ENCODE peak calls at places on chromosomes 1 and 21, in seven cellular contexts. E is HepG2, A is stomach, Z is tibial nerve, N is cardiac muscle cell, T is IMR-90, U is mucosa of descending colon. I is an unnamed sample. For H3K36me3, the result is how much of the 10 kb centered on the place peaks cover.

GRCh38 chr1:94011709-94012590 is 102.7 kb upstream of the GCLM start:
- DNase-seq in E (peak), A (no peak), Z (no peak), N (no peak), T (peak), U (peak), I (peak)

GRCh38 chr1:228304225-228304624 is 96.4 kb downstream of the OBSCN start:
- DNase-seq in E (no peak), A (peak), Z (no peak), N (no peak), T (no peak), U (no peak), I (no peak)

GRCh38 chr1:90434460-90434859 is 282.6 kb downstream of the BARHL2 start:
- DNase-seq in E (no peak), A (no peak), Z (no peak), N (peak), T (peak), U (no peak), I (no peak)

GRCh38 chr1:210223174-210223904 is 9.3 kb upstream of the SERTAD4 start:
- DNase-seq in E (no peak), A (no peak), Z (no peak), N (no peak), T (no peak), U (peak), I (no peak)

GRCh38 chr1:179806333-179806732 is 63.2 kb downstream of the FAM163A start:
- DNase-seq in E (no peak), A (no peak), Z (no peak), N (no peak), T (no peak), U (no peak), I (no peak)

GRCh38 chr1:228879164-228879563 is 143.9 kb downstream of the RHOU start:
- DNase-seq in E (no peak), A (no peak), Z (no peak), N (no peak), T (no peak), U (no peak), I (no peak)

GRCh38 chr1:207711285-207711684 is 40.6 kb upstream of the CD46 start:
- DNase-seq in E (peak), A (no peak), Z (no peak), N (peak), T (peak), U (peak), I (no peak)

GRCh38 chr1:218460367-218460766 is 115.2 kb downstream of the TGFB2 start:
- DNase-seq in E (no peak), A (no peak), Z (no peak), N (peak), T (peak), U (no peak), I (peak)

GRCh38 chr21:36207577-36208320 is 51.1 kb downstream of the DOP1B start:
- DNase-seq in E (no peak), A (no peak), Z (no peak), N (no peak), T (peak), U (no peak), I (no peak)

GRCh38 chr1:53619811-53620619 is 118.9 kb downstream of the GLIS1 start:
- DNase-seq in E (no peak), A (peak), Z (no peak), N (no peak), T (peak), U (no peak), I (peak)

GRCh38 chr1:19765623-19766022 is 34.1 kb downstream of the TMCO4 start:
- DNase-seq in E (no peak), A (no peak), Z (no peak), N (peak), T (peak), U (no peak), I (peak)

GRCh38 chr1:216898801-216899200 is 175.6 kb upstream of the ESRRG start:
- DNase-seq in E (no peak), A (no peak), Z (no peak), N (no peak), T (no peak), U (no peak), I (no peak)

GRCh38 chr1:49651136-49651535 is 372.6 kb downstream of the AGBL4 start:
- DNase-seq in E (no peak), A (no peak), Z (no peak), N (no peak), T (no peak), U (no peak), I (no peak)

GRCh38 chr1:243968413-243968812 is 82.7 kb upstream of the ZBTB18 start:
- DNase-seq in E (no peak), A (no peak), Z (no peak), N (no peak), T (peak), U (no peak), I (peak)

GRCh38 chr1:225825078-225825477 is 15.2 kb downstream of the EPHX1 start:
- DNase-seq in E (peak), A (peak), Z (no peak), N (no peak), T (no peak), U (no peak), I (no peak)

GRCh38 chr1:33321178-33321577 is 280 bp upstream of the A3GALT2 start:
- DNase-seq in E (no peak), A (no peak), Z (no peak), N (no peak), T (no peak), U (no peak), I (no peak)

GRCh38 chr1:12173631-12174121 is 6.9 kb downstream of the TNFRSF1B start:
- DNase-seq in E (no peak), A (peak), Z (peak), N (peak), T (peak), U (peak), I (no peak)

GRCh38 chr1:89176971-89177370 is 1.2 kb upstream of the GBP7 start:
- DNase-seq in E (no peak), A (no peak), Z (no peak), N (no peak), T (no peak), U (no peak), I (no peak)

GRCh38 chr1:11563560-11564069 is 84.7 kb downstream of the DISP3 start:
- DNase-seq in E (no peak), A (no peak), Z (no peak), N (peak), T (no peak), U (no peak), I (peak)

GRCh38 chr1:110647254-110647891 is 27.4 kb downstream of the KCNA3 start:
- DNase-seq in E (no peak), A (no peak), Z (no peak), N (peak), T (peak), U (no peak), I (peak)

GRCh38 chr1:27342391-27342777 is 562 bp downstream of the SYTL1 start:
- DNase-seq in E (no peak), A (no peak), Z (no peak), N (no peak), T (no peak), U (no peak), I (no peak)

GRCh38 chr1:166865931-166866330 is 10.1 kb downstream of the TADA1 start:
- DNase-seq in E (no peak), A (no peak), Z (no peak), N (peak), T (peak), U (no peak), I (peak)

GRCh38 chr1:235516862-235517446 is 12.7 kb upstream of the B3GALNT2 start:
- DNase-seq in E (no peak), A (no peak), Z (no peak), N (no peak), T (no peak), U (no peak), I (no peak)

GRCh38 chr1:184982002-184982954 is 8.0 kb upstream of the NIBAN1 start:
- DNase-seq in E (peak), A (peak), Z (peak), N (peak), T (peak), U (peak), I (peak)
- TF ChIP-seq CTCF in E (peak), A (no peak), Z (peak), N (peak), T (peak), U (peak), I (peak)

DNA sequence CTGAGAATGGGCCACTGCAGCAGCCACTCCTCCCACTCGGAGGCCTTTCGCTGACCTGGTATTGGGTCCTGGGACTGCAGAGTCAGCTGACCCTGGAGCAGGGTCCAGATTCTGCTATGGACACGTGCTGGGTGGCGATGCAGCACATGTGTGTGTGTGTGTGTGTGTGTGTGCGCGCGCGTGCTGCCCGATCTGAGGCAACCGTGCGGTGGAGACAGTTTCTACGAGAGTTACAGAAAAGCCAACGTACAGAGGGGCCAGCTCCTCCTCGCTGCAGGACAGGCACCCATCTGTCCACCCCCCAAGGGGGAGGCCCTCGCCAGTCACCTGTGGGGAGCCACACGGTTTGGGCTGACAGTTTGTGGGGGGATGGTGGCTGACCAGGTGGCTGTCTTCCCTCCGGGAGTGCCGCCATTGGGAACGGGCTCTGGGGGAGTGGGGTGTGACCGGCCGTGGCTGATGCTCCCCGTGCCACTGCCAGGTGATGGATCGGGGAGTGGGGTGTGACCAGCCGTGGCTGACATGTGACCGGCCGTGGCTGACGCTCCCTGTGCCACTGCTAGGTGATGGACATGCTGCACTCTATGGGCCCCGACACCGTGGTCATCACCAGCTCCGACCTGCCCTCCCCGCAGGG is 24.0 kb downstream of the CSTB start:
- DNase-seq in E (no peak), A (no peak), Z (no peak), N (no peak), T (no peak), U (no peak), I (no peak)
- H3K36me3 ChIP-seq in E (half or more), A (half or more), Z (half or more), N (under half), T (half or more), U (under half), I (under half)

DNA sequence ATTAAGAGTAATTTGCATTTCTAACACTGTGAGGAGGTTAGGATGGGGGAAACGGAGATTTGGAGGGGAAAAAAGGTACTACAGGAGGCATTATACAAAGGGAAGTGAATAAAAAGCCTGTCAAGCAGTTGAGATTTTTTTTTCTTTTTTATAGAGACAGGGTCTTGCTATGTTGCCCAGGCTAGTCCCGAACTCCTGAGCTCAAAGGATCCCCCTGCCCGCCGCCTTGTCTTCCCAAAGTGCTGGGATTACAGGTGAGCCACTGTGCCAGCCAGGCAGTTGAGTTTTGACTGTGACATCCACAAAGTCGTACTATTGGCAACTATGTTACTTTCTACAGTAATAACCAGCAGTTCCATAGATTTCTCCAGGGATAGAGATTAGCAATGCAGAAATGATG is 2.6 kb downstream of the CLCC1 start:
- DNase-seq in E (no peak), A (no peak), Z (no peak), N (no peak), T (no peak), U (no peak), I (no peak)
- TF ChIP-seq CTCF in E (no peak), A (no peak), Z (no peak), N (no peak), T (no peak), U (no peak), I (no peak)

DNA sequence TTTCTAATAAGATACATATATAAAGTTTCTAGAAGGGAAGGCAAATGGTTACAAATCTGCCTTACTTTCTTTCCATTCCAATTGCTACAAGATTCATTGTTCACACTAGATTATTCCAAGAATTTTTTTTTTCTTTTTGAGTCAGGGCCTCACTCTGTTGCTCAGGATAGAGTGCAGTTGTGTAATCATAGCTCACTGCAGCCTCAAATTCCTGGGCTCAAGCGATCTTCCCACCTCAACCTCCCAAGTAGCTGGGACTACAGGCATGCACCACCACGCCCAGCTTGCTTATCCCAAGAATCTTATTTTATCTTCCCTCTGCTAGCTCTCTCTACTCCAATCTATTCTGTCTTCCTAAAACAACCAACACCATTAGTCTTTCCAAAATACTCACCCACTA is 81.8 kb downstream of the KIAA0319L start:
- DNase-seq in E (no peak), A (no peak), Z (no peak), N (peak), T (no peak), U (no peak), I (peak)
- H3K36me3 ChIP-seq in E (under half), A (half or more), Z (half or more), N (under half), T (under half), U (under half), I (under half)

GRCh38 chr1:98940069-98940468 is 64.6 kb downstream of the PLPPR5 start:
- DNase-seq in E (no peak), A (no peak), Z (no peak), N (no peak), T (no peak), U (peak), I (no peak)
- TF ChIP-seq CTCF in E (peak), A (no peak), Z (no peak), N (no peak), T (no peak), U (no peak), I (no peak)

GRCh38 chr1:23964790-23965740 is 5.4 kb downstream of the PNRC2 start:
- DNase-seq in E (no peak), A (no peak), Z (no peak), N (peak), T (peak), U (no peak), I (no peak)
- H3K36me3 ChIP-seq in E (under half), A (half or more), Z (under half), N (half or more), T (under half), U (under half), I (under half)

GRCh38 chr1:193807208-193807607 is 620.8 kb upstream of the B3GALT2 start:
- DNase-seq in E (no peak), A (no peak), Z (no peak), N (no peak), T (no peak), U (no peak), I (no peak)

DNA sequence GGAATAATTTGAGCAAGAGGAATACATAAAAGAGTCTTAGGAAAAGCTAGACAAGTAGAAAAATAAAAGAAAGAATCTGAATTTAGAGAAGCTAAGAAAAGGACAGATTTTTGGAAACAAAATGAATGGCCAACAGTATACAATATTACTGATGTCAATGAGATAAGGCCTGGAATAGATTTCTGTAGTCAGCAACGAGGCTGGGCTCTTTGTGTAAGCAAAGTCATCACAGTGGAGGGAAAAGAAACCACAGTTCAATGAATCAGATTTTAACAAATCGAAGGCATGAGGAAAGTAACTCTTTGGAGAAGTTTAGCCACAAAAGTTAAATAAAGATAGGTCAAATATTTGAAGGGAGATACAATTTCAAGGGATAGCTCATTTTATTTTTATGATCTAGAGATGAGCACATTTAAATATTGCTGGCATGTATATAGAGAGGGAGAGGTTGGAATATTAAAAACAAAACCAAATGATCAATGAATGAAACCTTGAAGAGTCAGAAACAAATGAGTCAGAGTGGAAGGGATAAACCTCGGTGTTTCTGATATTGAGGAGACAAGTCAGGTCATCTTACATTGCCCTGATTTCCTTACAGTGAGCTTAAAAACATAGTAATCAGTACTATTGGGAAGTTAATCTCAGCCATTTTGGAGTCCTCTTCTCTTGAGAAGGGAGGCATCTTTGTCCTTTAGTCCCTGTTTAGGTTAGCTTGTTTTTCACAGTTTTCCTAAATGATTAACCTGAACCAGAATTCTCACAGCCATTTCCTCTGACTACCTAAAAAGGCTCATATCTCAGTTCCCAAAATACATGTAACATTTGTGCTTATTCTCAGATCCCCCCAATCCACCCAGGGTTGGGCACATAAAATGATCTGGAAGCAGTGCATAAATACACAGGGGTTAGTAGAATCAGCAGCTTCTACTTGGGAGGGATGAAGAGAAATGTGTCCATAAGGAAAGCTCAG is 620.0 kb upstream of the B3GALT2 start:
- DNase-seq in E (no peak), A (no peak), Z (no peak), N (no peak), T (peak), U (no peak), I (peak)
- TF ChIP-seq CTCF in E (no peak), A (no peak), Z (no peak), N (no peak), T (no peak), U (no peak), I (no peak)

GRCh38 chr1:21633141-21633755 is 35.9 kb downstream of the RAP1GAP start:
- DNase-seq in E (no peak), A (no peak), Z (no peak), N (no peak), T (no peak), U (no peak), I (no peak)

GRCh38 chr1:21631944-21632887 is 36.9 kb downstream of the RAP1GAP start:
- DNase-seq in E (peak), A (peak), Z (no peak), N (peak), T (no peak), U (peak), I (no peak)

GRCh38 chr1:21635138-21635535 is 34.0 kb downstream of the RAP1GAP start:
- DNase-seq in E (no peak), A (no peak), Z (no peak), N (no peak), T (no peak), U (no peak), I (no peak)

GRCh38 chr1:21634481-21635137 is 34.5 kb downstream of the RAP1GAP start:
- DNase-seq in E (no peak), A (peak), Z (no peak), N (no peak), T (no peak), U (peak), I (no peak)

GRCh38 chr1:21633992-21634475 is 35.1 kb downstream of the RAP1GAP start:
- DNase-seq in E (no peak), A (peak), Z (no peak), N (no peak), T (no peak), U (no peak), I (no peak)
- H3K36me3 ChIP-seq in E (under half), A (under half), Z (under half), N (under half), T (under half), U (under half), I (under half)

I was measured in fibroblast of lung.